ENCODE peak calls at places on chromosomes 6 and 20, in four cellular contexts. One of them, this sample, is unnamed.

GRCh38 chr20:58160451-58161051 is 67.9 kb downstream of the ANKRD60 start:
- DNase-seq in pancreas: no peak
- DNase-seq in A549: no peak
- DNase-seq in foreskin fibroblast: peak; percentile 77
- DNase-seq in this sample: peak; percentile 12

GRCh38 chr6:797479-798077 is 104.6 kb upstream of the EXOC2 start:
- DNase-seq in A549: peak; percentile 7
- DNase-seq in pancreas: peak; percentile 34
- DNase-seq in foreskin fibroblast: peak; percentile 55
- DNase-seq in this sample: no peak

GRCh38 chr6:137914530-137915193 is 47.6 kb downstream of the TNFAIP3 start:
- DNase-seq in foreskin fibroblast: no peak
- DNase-seq in pancreas: no peak
- DNase-seq in A549: no peak
- DNase-seq in this sample: no peak

GRCh38 chr20:63935447-63935846 is 20.8 kb downstream of the UCKL1 start:
- DNase-seq in pancreas: no peak
- DNase-seq in foreskin fibroblast: no peak
- DNase-seq in A549: no peak
- DNase-seq in this sample: no peak

GRCh38 chr6:32432050-32432450 is 7.6 kb upstream of the HLA-DRA start:
- DNase-seq in foreskin fibroblast: peak; percentile 5
- DNase-seq in A549: peak; percentile 7
- DNase-seq in pancreas: no peak
- DNase-seq in this sample: no peak

GRCh38 chr6:12769556-12770255 is 53.1 kb downstream of the PHACTR1 start:
- DNase-seq in pancreas: no peak
- DNase-seq in A549: no peak
- DNase-seq in foreskin fibroblast: peak; percentile 38
- DNase-seq in this sample: no peak

GRCh38 chr6:99330159-99330558 is 19.3 kb downstream of the FAXC start:
- DNase-seq in A549: peak; percentile 62
- DNase-seq in foreskin fibroblast: peak; percentile 69
- DNase-seq in pancreas: peak; percentile 27
- DNase-seq in this sample: no peak

GRCh38 chr6:54419885-54420284 is 111.6 kb downstream of the TINAG start:
- DNase-seq in foreskin fibroblast: peak; percentile 82
- DNase-seq in pancreas: no peak
- DNase-seq in A549: peak; percentile 1
- DNase-seq in this sample: peak; percentile 71

GRCh38 chr20:58026361-58026760 is 202.1 kb downstream of the ANKRD60 start:
- DNase-seq in foreskin fibroblast: no peak
- DNase-seq in pancreas: no peak
- DNase-seq in A549: no peak
- DNase-seq in this sample: no peak

GRCh38 chr20:49405062-49405683 is 77.3 kb downstream of the KCNB1 start:
- DNase-seq in A549: no peak
- DNase-seq in foreskin fibroblast: no peak
- DNase-seq in pancreas: no peak
- DNase-seq in this sample: no peak

GRCh38 chr6:124962617-124963415 is 579 bp downstream of the RNF217 start:
- DNase-seq in foreskin fibroblast: no peak
- DNase-seq in pancreas: peak; percentile 56
- DNase-seq in A549: peak; percentile 18
- DNase-seq in this sample: no peak

GRCh38 chr6:32970413-32971244 is 2.2 kb downstream of the BRD2 start:
- DNase-seq in foreskin fibroblast: peak; percentile 91
- DNase-seq in pancreas: peak; percentile 92
- DNase-seq in A549: peak; percentile 44
- DNase-seq in this sample: peak; percentile 69

GRCh38 chr6:43454290-43455033 is 886 bp downstream of the DLK2 start:
- DNase-seq in pancreas: peak; percentile 78
- DNase-seq in foreskin fibroblast: peak; percentile 84
- DNase-seq in A549: peak; percentile 71
- DNase-seq in this sample: peak; percentile 10

GRCh38 chr6:92354270-92354831 is 1065.0 kb downstream of the EPHA7 start:
- DNase-seq in foreskin fibroblast: no peak
- DNase-seq in A549: no peak
- DNase-seq in pancreas: no peak
- DNase-seq in this sample: no peak

GRCh38 chr6:45112711-45113110 is 215.4 kb upstream of the RUNX2 start:
- DNase-seq in foreskin fibroblast: no peak
- DNase-seq in A549: no peak
- DNase-seq in pancreas: no peak
- DNase-seq in this sample: no peak

GRCh38 chr20:45998337-45998736 is 10.4 kb upstream of the MMP9 start:
- DNase-seq in foreskin fibroblast: no peak
- DNase-seq in A549: no peak
- DNase-seq in pancreas: no peak
- DNase-seq in this sample: no peak

GRCh38 chr20:50837532-50838321 is 42.9 kb downstream of the BCAS4 start:
- DNase-seq in pancreas: no peak
- DNase-seq in A549: no peak
- DNase-seq in foreskin fibroblast: peak; percentile 98
- DNase-seq in this sample: peak; percentile 83

GRCh38 chr6:158475344-158476302 is 84.3 kb upstream of the TMEM181 start:
- DNase-seq in A549: peak; percentile 47
- DNase-seq in pancreas: peak; percentile 67
- DNase-seq in foreskin fibroblast: peak; percentile 72
- DNase-seq in this sample: peak; percentile 65

GRCh38 chr6:99297415-99297814 is 52.1 kb downstream of the FAXC start:
- DNase-seq in foreskin fibroblast: no peak
- DNase-seq in A549: no peak
- DNase-seq in pancreas: no peak
- DNase-seq in this sample: no peak

GRCh38 chr6:20954325-20954724 is 420.1 kb downstream of the CDKAL1 start:
- DNase-seq in pancreas: no peak
- DNase-seq in foreskin fibroblast: no peak
- DNase-seq in A549: no peak
- DNase-seq in this sample: no peak

GRCh38 chr20:23436681-23437080 is 2.8 kb upstream of the CSTL1 start:
- DNase-seq in foreskin fibroblast: no peak
- DNase-seq in A549: no peak
- DNase-seq in pancreas: no peak
- DNase-seq in this sample: no peak

GRCh38 chr20:41245086-41245707 is 72.3 kb downstream of the ZHX3 start:
- DNase-seq in A549: no peak
- DNase-seq in foreskin fibroblast: no peak
- DNase-seq in pancreas: no peak
- DNase-seq in this sample: no peak

GRCh38 chr6:170292111-170292777 is 1.4 kb upstream of the DLL1 start:
- DNase-seq in A549: no peak
- DNase-seq in foreskin fibroblast: no peak
- DNase-seq in pancreas: no peak
- DNase-seq in this sample: no peak

GRCh38 chr6:154989457-154989856 is 5.7 kb upstream of the TIAM2 start:
- DNase-seq in foreskin fibroblast: no peak
- DNase-seq in A549: no peak
- DNase-seq in pancreas: no peak
- DNase-seq in this sample: no peak

GRCh38 chr20:38799248-38799647 is 6.2 kb upstream of the PPP1R16B start:
- DNase-seq in A549: no peak
- DNase-seq in foreskin fibroblast: no peak
- DNase-seq in pancreas: no peak
- DNase-seq in this sample: no peak

GRCh38 chr6:119084784-119085183 is 6.3 kb upstream of the FAM184A start:
- DNase-seq in A549: no peak
- DNase-seq in foreskin fibroblast: no peak
- DNase-seq in pancreas: no peak
- DNase-seq in this sample: no peak

GRCh38 chr6:33008944-33009861 is at the start of gene HLA-DOA:
- DNase-seq in A549: no peak
- DNase-seq in pancreas: no peak
- DNase-seq in foreskin fibroblast: no peak
- DNase-seq in this sample: no peak

GRCh38 chr20:6277661-6278060 is 154.8 kb upstream of the FERMT1 start:
- DNase-seq in pancreas: no peak
- DNase-seq in A549: no peak
- DNase-seq in foreskin fibroblast: no peak
- DNase-seq in this sample: no peak

GRCh38 chr6:22873531-22874136 is 304.3 kb downstream of the HDGFL1 start:
- DNase-seq in A549: no peak
- DNase-seq in pancreas: no peak
- DNase-seq in foreskin fibroblast: no peak
- DNase-seq in this sample: no peak
- H3K4me3 ChIP-seq in A549: no peak overlapping the region
- H3K4me3 ChIP-seq in pancreas: no peak overlapping the region
- H3K4me3 ChIP-seq in foreskin fibroblast: no peak overlapping the region
- H3K4me3 ChIP-seq in this sample: no peak overlapping the region

GRCh38 chr6:16275230-16275574 is 36.8 kb downstream of the GMPR start:
- DNase-seq in A549: no peak
- DNase-seq in pancreas: peak; percentile 47
- DNase-seq in foreskin fibroblast: no peak
- DNase-seq in this sample: no peak

GRCh38 chr6:16274519-16275229 is 36.3 kb downstream of the GMPR start:
- DNase-seq in A549: no peak
- DNase-seq in pancreas: no peak
- DNase-seq in foreskin fibroblast: no peak
- DNase-seq in this sample: no peak

GRCh38 chr6:16278750-16279149 is 40.4 kb downstream of the GMPR start:
- DNase-seq in A549: no peak
- DNase-seq in foreskin fibroblast: no peak
- DNase-seq in pancreas: no peak
- DNase-seq in this sample: no peak

GRCh38 chr6:16278048-16278724 is 39.8 kb downstream of the GMPR start:
- DNase-seq in pancreas: no peak
- DNase-seq in foreskin fibroblast: no peak
- DNase-seq in A549: no peak
- DNase-seq in this sample: no peak

DNA sequence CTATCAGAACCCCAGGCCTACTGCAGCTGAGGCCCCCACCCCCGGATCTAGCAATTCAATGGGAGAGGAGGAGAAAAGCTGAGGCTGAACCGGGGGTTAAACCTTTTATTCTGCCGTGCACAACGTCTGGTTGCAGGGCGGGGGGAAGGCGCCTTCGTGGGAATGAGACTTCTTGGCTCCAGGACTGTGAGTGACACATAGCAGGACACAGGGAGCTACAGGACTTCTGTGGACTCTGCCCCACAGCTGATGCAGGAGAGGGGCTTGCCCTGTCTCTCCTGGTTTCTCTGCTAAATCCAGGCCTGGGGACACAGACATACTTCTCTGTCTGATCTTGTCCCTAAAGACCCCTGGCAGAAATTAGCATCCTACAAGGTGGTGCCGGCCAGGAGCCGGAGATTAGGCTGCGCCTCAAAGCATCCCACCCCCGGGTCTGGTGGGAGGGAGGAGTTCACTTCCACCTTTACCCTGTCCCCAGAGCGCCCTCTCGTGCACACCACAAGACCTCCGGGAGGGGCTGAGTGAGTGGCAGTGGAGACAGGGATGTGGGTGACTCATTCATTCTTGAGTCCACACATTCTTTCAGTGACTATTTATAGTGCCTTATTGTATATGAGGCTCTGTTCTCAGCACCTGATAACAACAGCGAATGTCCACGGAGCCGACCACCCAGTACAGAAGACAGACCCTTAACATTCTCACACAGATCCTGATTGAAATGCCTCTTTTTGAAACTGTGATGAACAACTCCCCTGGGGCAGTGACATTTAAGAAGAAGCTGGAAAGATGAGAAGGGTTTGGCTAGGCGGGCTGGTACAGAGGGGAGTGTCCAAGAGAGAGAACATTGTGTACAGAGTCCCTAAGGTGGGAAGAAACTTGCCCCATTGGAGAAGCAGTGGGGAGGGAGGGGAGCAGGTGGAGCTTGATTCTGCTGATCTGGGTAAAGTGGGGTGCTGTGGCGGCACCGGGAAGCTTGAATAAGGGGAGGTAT is 38.9 kb downstream of the GMPR start:
- DNase-seq in foreskin fibroblast: peak; percentile 71
- DNase-seq in A549: peak; percentile 68
- DNase-seq in pancreas: no peak
- DNase-seq in this sample: peak; percentile 53
- TF ChIP-seq CTCF in foreskin fibroblast: peak; percentile 56
- TF ChIP-seq CTCF in A549: peak; percentile 43
- TF ChIP-seq CTCF in pancreas: no peak
- TF ChIP-seq CTCF in this sample: peak; percentile 81

GRCh38 chr6:115706981-115707380 is 353.7 kb downstream of the FRK start:
- DNase-seq in foreskin fibroblast: no peak
- DNase-seq in pancreas: no peak
- DNase-seq in A549: no peak
- DNase-seq in this sample: no peak
- H3K4me3 ChIP-seq in foreskin fibroblast: no peak overlapping the region
- H3K4me3 ChIP-seq in pancreas: no peak overlapping the region
- H3K4me3 ChIP-seq in A549: no peak overlapping the region
- H3K4me3 ChIP-seq in this sample: no peak overlapping the region

GRCh38 chr6:26553264-26553738 is 15.1 kb downstream of the HMGN4 start:
- DNase-seq in foreskin fibroblast: peak; percentile 57
- DNase-seq in pancreas: peak; percentile 58
- DNase-seq in A549: no peak
- DNase-seq in this sample: no peak

GRCh38 chr6:26553739-26554668 is 15.8 kb downstream of the HMGN4 start:
- DNase-seq in A549: no peak
- DNase-seq in foreskin fibroblast: peak; percentile 90
- DNase-seq in pancreas: peak; percentile 61
- DNase-seq in this sample: peak; percentile 76

GRCh38 chr6:26552205-26552604 is 14.0 kb downstream of the HMGN4 start:
- DNase-seq in pancreas: no peak
- DNase-seq in A549: no peak
- DNase-seq in foreskin fibroblast: no peak
- DNase-seq in this sample: no peak

GRCh38 chr6:26552640-26553189 is 14.5 kb downstream of the HMGN4 start:
- DNase-seq in A549: no peak
- DNase-seq in foreskin fibroblast: no peak
- DNase-seq in pancreas: no peak
- DNase-seq in this sample: no peak

GRCh38 chr6:26550250-26550993 is 12.3 kb downstream of the HMGN4 start:
- DNase-seq in A549: no peak
- DNase-seq in foreskin fibroblast: peak; percentile 58
- DNase-seq in pancreas: no peak
- DNase-seq in this sample: no peak
- TF ChIP-seq CTCF in A549: no peak
- TF ChIP-seq CTCF in foreskin fibroblast: no peak
- TF ChIP-seq CTCF in pancreas: no peak
- TF ChIP-seq CTCF in this sample: peak; percentile 9

GRCh38 chr6:123659960-123660748 is 23.4 kb upstream of the TRDN start:
- DNase-seq in A549: no peak
- DNase-seq in pancreas: no peak
- DNase-seq in foreskin fibroblast: no peak
- DNase-seq in this sample: no peak

GRCh38 chr6:123661105-123661891 is 24.5 kb upstream of the TRDN start:
- DNase-seq in pancreas: no peak
- DNase-seq in A549: no peak
- DNase-seq in foreskin fibroblast: no peak
- DNase-seq in this sample: no peak

GRCh38 chr6:123658848-123659247 is 22.1 kb upstream of the TRDN start:
- DNase-seq in A549: no peak
- DNase-seq in pancreas: no peak
- DNase-seq in foreskin fibroblast: no peak
- DNase-seq in this sample: no peak

GRCh38 chr6:123655520-123656306 is 19.0 kb upstream of the TRDN start:
- DNase-seq in A549: no peak
- DNase-seq in pancreas: no peak
- DNase-seq in foreskin fibroblast: no peak
- DNase-seq in this sample: no peak
- H3K4me3 ChIP-seq in A549: no peak overlapping the region
- H3K4me3 ChIP-seq in pancreas: no peak overlapping the region
- H3K4me3 ChIP-seq in foreskin fibroblast: no peak overlapping the region
- H3K4me3 ChIP-seq in this sample: no peak overlapping the region

This sample was measured in AG04449.